ENCODE peak calls at places on chromosomes 7 and 10, in ten cellular contexts. K is hepatocyte; E is foreskin fibroblast; J is hippocampal formation; Z is ecto neural progenitor cell; G is heart right ventricle; B is activated CD4-positive, alpha-beta T cell treated with anti-CD3 and anti-CD28 coated beads, Interleukin-2, amount 10 ng/mL, durations not matched to agents 7 days and 5 days; D is stimulated activated CD4-positive, alpha-beta T cell treated with anti-CD3 and anti-CD28 coated beads, TNF-alpha, amount 100 ng/mL, for 24 hours; N is choroid plexus epithelial cell; P is GM12878. A is an unnamed sample.

GRCh38 chr7:120370954-120371353 is 98.0 kb downstream of the KCND2 start:
- DNase-seq in G (no peak), B (no peak), E (no peak), P (no peak), J (no peak), N (no peak), Z (no peak), K (peak), D (no peak), A (no peak)

GRCh38 chr7:33334349-33334748 is 205.0 kb downstream of the BBS9 start:
- DNase-seq in E (peak), Z (no peak), D (no peak), B (no peak), K (peak), J (no peak), G (no peak), P (no peak), N (peak), A (peak)

GRCh38 chr7:114740095-114740494 is 181.8 kb upstream of the MDFIC start:
- DNase-seq in E (no peak), P (no peak), N (no peak), K (no peak), Z (no peak), J (no peak), B (no peak), G (no peak), D (no peak), A (no peak)

GRCh38 chr7:44292876-44293560 is 32.4 kb downstream of the CAMK2B start:
- DNase-seq in E (no peak), P (no peak), D (no peak), N (no peak), Z (peak), G (no peak), J (no peak), K (peak), B (no peak), A (no peak)

GRCh38 chr10:78784454-78785414 is 284.0 kb upstream of the ZMIZ1 start:
- DNase-seq in G (no peak), B (no peak), D (no peak), K (no peak), J (no peak), Z (no peak), P (no peak), E (no peak), N (no peak), A (no peak)

GRCh38 chr10:60809157-60809556 is 30.9 kb downstream of the CDK1 start:
- DNase-seq in E (peak), B (no peak), K (peak), J (no peak), P (no peak), Z (no peak), D (no peak), N (peak), G (no peak), A (no peak)

GRCh38 chr10:98460837-98461499 is 14.2 kb upstream of the HPS1 start:
- DNase-seq in K (peak), B (no peak), E (peak), Z (no peak), J (no peak), N (peak), D (no peak), P (no peak), G (no peak), A (peak)

GRCh38 chr7:69825031-69825681 is 226.9 kb downstream of the AUTS2 start:
- DNase-seq in E (no peak), N (no peak), J (no peak), Z (no peak), B (no peak), P (no peak), G (no peak), D (no peak), K (no peak), A (no peak)

GRCh38 chr10:6583447-6583846 is 3.4 kb upstream of the PRKCQ start:
- DNase-seq in B (peak), E (no peak), J (no peak), N (no peak), Z (no peak), P (no peak), K (no peak), D (peak), G (no peak), A (no peak)

GRCh38 chr7:50795831-50796230 is 13.1 kb upstream of the GRB10 start:
- DNase-seq in E (no peak), D (no peak), B (no peak), G (no peak), Z (no peak), N (no peak), K (no peak), P (no peak), J (no peak), A (no peak)

GRCh38 chr7:121107923-121108498 is 119.5 kb downstream of the CPED1 start:
- DNase-seq in K (peak), Z (no peak), D (no peak), E (peak), J (no peak), B (peak), G (no peak), P (peak), N (peak), A (peak)

GRCh38 chr7:131623154-131623553 is 66.7 kb upstream of the PODXL start:
- DNase-seq in B (no peak), N (peak), K (no peak), Z (no peak), P (no peak), E (no peak), D (no peak), J (no peak), G (peak), A (no peak)

GRCh38 chr10:91313761-91314520 is 93.5 kb downstream of the PCGF5 start:
- DNase-seq in B (no peak), Z (peak), J (no peak), K (no peak), D (no peak), N (peak), P (no peak), E (peak), G (no peak), A (no peak)

GRCh38 chr10:88428442-88428841 is 154.7 kb downstream of the RNLS start:
- DNase-seq in E (peak), J (no peak), B (no peak), D (no peak), K (no peak), G (no peak), P (no peak), N (peak), Z (no peak), A (peak)

GRCh38 chr10:101597036-101597435 is 8.9 kb downstream of the DPCD start:
- DNase-seq in Z (peak), G (no peak), E (no peak), K (no peak), P (no peak), B (no peak), N (no peak), D (no peak), J (no peak), A (no peak)

GRCh38 chr10:124248646-124249045 is 155.2 kb upstream of the CHST15 start:
- DNase-seq in N (no peak), B (no peak), Z (no peak), J (no peak), G (no peak), D (no peak), K (no peak), P (no peak), E (no peak), A (no peak)

GRCh38 chr10:74008212-74008731 is 10.4 kb downstream of the VCL start:
- DNase-seq in J (no peak), K (no peak), E (peak), P (no peak), D (no peak), G (no peak), Z (no peak), N (peak), B (no peak), A (peak)

GRCh38 chr10:3961082-3961481 is 176.1 kb upstream of the KLF6 start:
- DNase-seq in D (no peak), B (peak), K (no peak), N (no peak), Z (no peak), P (no peak), J (no peak), E (no peak), G (no peak), A (no peak)

GRCh38 chr7:66529889-66530615 is 98.6 kb upstream of the KCTD7 start:
- DNase-seq in G (no peak), E (no peak), J (no peak), B (no peak), K (no peak), N (no peak), D (no peak), P (no peak), Z (no peak), A (no peak)

GRCh38 chr7:2863461-2864066 is 19.5 kb upstream of the GNA12 start:
- DNase-seq in B (peak), E (peak), G (peak), Z (no peak), J (peak), K (peak), N (peak), P (peak), D (peak), A (peak)

GRCh38 chr7:156943091-156944041 is 6.1 kb upstream of the NOM1 start:
- DNase-seq in Z (no peak), G (no peak), B (no peak), P (no peak), E (no peak), J (no peak), K (no peak), N (no peak), D (no peak), A (no peak)

GRCh38 chr7:135855836-135856235 is 107.2 kb upstream of the FAM180A start:
- DNase-seq in G (no peak), K (no peak), D (no peak), J (no peak), P (no peak), Z (no peak), E (no peak), N (no peak), B (no peak), A (peak)

GRCh38 chr10:73810735-73811465 is 498 bp downstream of the NDST2 start:
- DNase-seq in B (peak), K (peak), J (no peak), N (peak), Z (peak), P (no peak), G (peak), E (no peak), D (peak), A (peak)

GRCh38 chr10:107733328-107733727 is 568.8 kb upstream of the SORCS1 start:
- DNase-seq in G (no peak), K (no peak), D (no peak), N (no peak), P (no peak), E (peak), Z (no peak), B (no peak), J (no peak), A (no peak)

GRCh38 chr7:45643630-45644029 is 69.5 kb downstream of the ADCY1 start:
- DNase-seq in K (no peak), G (no peak), N (no peak), B (no peak), P (peak), E (no peak), J (no peak), D (no peak), Z (peak), A (no peak)

GRCh38 chr10:106043833-106044232 is 1120.7 kb downstream of the SORCS1 start:
- DNase-seq in N (peak), D (no peak), E (peak), P (no peak), B (no peak), G (no peak), K (peak), J (no peak), Z (no peak), A (peak)

GRCh38 chr7:127530148-127530547 is 55.2 kb downstream of the GCC1 start:
- DNase-seq in D (no peak), B (no peak), N (no peak), G (no peak), K (no peak), E (no peak), J (no peak), P (no peak), Z (no peak), A (no peak)

A was measured in Caki2.